ENCODE peak calls at places on chromosomes 12 and 14, in seven cellular contexts. Z is uterus, R is breast epithelium, G is A549, Y is Peyer's patch, S is body of pancreas, V is gastrocnemius medialis. W is an unnamed sample.

GRCh38 chr12:124592481-124593160 is 25.2 kb upstream of the NCOR2 start:
- DNase-seq in Z (no peak), R (no peak), G (no peak), Y (no peak), S (no peak), V (no peak), W (no peak)

GRCh38 chr14:47674148-47674545 is 1.3 kb downstream of the MDGA2 start:
- DNase-seq in Z (no peak), R (no peak), G (no peak), Y (no peak), S (no peak), V (no peak), W (no peak)

GRCh38 chr12:104906695-104907094 is 51.4 kb downstream of the SLC41A2 start:
- DNase-seq in Z (no peak), R (no peak), G (no peak), Y (no peak), S (no peak), V (no peak), W (no peak)

GRCh38 chr12:43147893-43148292 is 404.1 kb downstream of the ADAMTS20 start:
- DNase-seq in Z (no peak), R (no peak), G (no peak), Y (no peak), S (no peak), V (no peak), W (no peak)

GRCh38 chr12:122862872-122863701 is 27.8 kb downstream of the HIP1R start:
- DNase-seq in Z (no peak), R (peak; percentile 85), G (no peak), Y (peak; percentile 89), S (peak; percentile 41), V (no peak), W (peak; percentile 92)

GRCh38 chr14:91261115-91261514 is 16.6 kb upstream of the GPR68 start:
- DNase-seq in Z (no peak), R (no peak), G (no peak), Y (no peak), S (no peak), V (no peak), W (no peak)

GRCh38 chr14:51776102-51776894 is 84.1 kb upstream of the GNG2 start:
- DNase-seq in Z (peak; percentile 75), R (no peak), G (peak; percentile 75), Y (peak; percentile 48), S (peak; percentile 49), V (peak; percentile 12), W (peak; percentile 31)

GRCh38 chr14:89121961-89122675 is 294.9 kb downstream of the FOXN3 start:
- DNase-seq in Z (no peak), R (no peak), G (no peak), Y (no peak), S (no peak), V (no peak), W (no peak)

GRCh38 chr14:93926209-93926872 is 803 bp upstream of the FAM181A start:
- DNase-seq in Z (no peak), R (no peak), G (no peak), Y (no peak), S (no peak), V (no peak), W (no peak)

GRCh38 chr14:57960946-57961792 is 95.3 kb upstream of the SLC35F4 start:
- DNase-seq in Z (no peak), R (no peak), G (no peak), Y (no peak), S (no peak), V (no peak), W (no peak)

GRCh38 chr12:75837700-75838099 is 193.9 kb downstream of the PHLDA1 start:
- DNase-seq in Z (no peak), R (no peak), G (no peak), Y (no peak), S (peak; percentile 31), V (no peak), W (no peak)

DNA sequence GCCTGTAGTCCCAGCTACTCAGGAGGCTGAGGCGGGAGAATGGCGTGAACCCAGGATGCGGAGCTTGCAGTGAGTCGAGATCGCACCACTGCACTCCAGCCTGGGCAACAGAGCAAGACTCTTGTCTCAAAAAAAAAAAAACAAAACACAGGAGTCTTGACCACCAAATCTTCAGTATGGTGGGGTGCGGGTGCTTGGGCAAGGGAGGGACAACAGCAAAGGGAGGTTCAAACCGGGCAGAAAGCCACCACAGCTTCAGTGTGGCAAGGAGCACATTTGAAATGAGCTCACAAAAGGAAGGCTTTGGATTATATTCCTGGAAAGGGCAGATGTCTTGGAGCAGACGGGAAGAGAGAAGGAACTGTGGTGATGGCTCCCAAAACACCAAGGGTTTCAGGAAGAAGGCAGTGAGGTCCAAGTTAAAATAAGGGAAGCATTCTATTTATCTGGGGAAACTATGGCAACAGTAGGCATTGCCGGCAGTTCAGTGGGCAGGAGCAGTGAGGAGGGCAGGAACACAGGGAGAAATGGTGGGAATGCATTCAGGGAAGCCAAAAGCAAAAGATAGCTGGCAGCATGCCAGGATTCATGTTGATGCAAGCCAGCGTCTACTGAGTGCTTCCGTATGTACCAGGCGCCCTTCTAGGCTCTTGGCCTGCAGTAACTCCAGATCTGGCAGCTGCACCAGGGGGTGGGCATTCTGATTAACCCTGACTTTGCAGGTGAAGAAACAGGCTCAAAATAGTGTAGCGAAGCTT is 51.0 kb upstream of the SRSF5 start:
- DNase-seq in Z (peak; percentile 67), R (peak; percentile 69), G (no peak), Y (no peak), S (peak; percentile 53), V (no peak), W (no peak)
- TF ChIP-seq POLR2A in Z (no peak), R (no peak), G (no peak), Y (no peak), S (no peak), V (no peak), W (no peak)

DNA sequence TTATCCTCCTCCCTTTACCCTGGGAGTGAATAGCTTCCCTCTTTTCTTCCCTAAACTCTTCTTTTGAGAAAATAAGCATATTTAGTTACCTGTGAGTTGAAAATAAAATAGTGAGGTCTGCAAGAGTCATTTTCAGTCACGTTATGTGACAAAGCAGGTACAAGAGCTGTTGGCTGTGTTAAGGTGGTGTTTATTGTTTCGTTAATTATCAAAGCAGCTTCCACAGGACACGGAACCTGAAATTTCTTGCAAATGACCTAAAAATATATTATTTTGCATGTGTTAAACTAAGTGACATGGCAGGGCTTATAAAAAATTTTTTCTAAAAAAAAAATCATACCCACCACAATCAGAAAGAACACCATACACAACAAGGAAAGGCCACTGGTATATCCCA is 8.3 kb downstream of the SLC38A2 start:
- DNase-seq in Z (no peak), R (no peak), G (no peak), Y (no peak), S (no peak), V (no peak), W (no peak)
- H3K27ac ChIP-seq in Z (no peak overlapping the region), R (peak overlapping the region; percentile 19), G (no peak overlapping the region), Y (no peak overlapping the region), S (peak overlapping the region; percentile 96), V (peak overlapping the region; percentile 93), W (peak overlapping the region; percentile 6)

DNA sequence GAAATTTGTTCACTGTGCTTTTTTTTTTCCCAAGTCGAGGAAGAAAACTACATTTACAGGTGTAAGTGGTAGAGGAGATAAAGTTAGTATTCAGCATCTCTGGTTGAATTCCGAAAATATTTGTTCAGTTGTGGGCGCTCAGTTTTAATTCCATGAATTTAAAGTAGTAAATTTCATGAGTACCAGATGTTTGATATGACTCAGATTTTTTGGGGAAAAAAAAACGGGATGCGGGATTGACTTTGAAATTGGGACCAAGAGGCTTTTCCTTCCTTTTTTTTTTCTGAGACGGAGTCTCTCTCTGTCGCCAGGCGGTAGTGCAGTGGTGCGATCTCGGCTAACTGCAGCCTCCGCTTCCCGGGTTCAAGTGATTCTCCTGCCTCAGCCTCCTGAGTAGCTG is 1.6 kb downstream of the TULP3 start:
- DNase-seq in Z (no peak), R (no peak), G (no peak), Y (no peak), S (no peak), V (no peak), W (no peak)
- H3K4me3 ChIP-seq in Z (no peak overlapping the region), R (peak overlapping the region; percentile 95), G (no peak overlapping the region), Y (no peak overlapping the region), S (no peak overlapping the region), V (peak overlapping the region; percentile 96), W (no peak overlapping the region)

GRCh38 chr12:34394211-34395055 is 372.1 kb downstream of the ALG10 start:
- DNase-seq in Z (no peak), R (peak; percentile 45), G (no peak), Y (peak; percentile 8), S (peak; percentile 1), V (peak; percentile 0), W (peak; percentile 35)

GRCh38 chr12:34391771-34392581 is 369.7 kb downstream of the ALG10 start:
- DNase-seq in Z (no peak), R (peak; percentile 35), G (no peak), Y (peak; percentile 24), S (no peak), V (no peak), W (peak; percentile 27)

GRCh38 chr12:34393821-34394150 is 371.5 kb downstream of the ALG10 start:
- DNase-seq in Z (no peak), R (peak; percentile 19), G (no peak), Y (peak; percentile 27), S (no peak), V (no peak), W (no peak)

GRCh38 chr12:34392741-34393085 is 370.4 kb downstream of the ALG10 start:
- DNase-seq in Z (no peak), R (peak; percentile 35), G (no peak), Y (peak; percentile 15), S (no peak), V (peak; percentile 1), W (no peak)

DNA sequence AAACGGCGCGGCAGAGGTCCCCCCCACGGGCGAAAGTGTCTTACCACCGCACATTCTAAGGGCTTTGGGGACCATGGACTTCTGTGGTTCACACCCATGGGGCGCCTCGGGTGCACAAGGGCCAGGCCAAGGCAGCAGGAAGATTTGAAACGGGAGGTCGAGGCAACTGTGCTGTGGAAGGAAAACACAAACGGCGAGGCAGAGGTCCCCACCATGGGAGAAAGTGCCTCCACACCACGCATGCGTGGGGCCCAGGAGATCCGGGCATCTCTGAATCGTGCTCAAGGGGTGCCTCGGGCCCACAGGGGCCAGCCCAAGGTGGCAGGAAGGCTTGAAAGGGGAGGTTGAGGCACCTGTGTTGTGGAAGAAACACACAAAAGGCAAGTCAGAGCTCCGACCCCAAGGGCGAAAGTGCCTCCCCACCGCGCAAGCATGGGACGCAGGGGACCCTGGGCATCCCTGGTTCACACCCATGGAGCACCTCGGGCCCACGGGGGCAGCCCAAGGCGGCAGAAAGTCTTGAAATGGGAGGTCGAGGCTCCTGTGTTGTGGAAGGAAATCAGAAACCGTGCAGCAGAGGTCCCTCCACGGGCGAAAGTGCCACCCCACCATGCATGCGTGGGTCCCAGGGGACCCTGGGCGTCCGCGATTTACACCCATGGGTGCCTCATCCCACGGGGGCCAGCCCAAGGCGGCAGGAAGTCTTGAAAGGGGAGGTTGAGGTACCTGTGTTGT is 371.0 kb downstream of the ALG10 start:
- DNase-seq in Z (no peak), R (no peak), G (no peak), Y (peak; percentile 34), S (no peak), V (no peak), W (peak; percentile 37)
- TF ChIP-seq POLR2A in Z (no peak), R (no peak), G (no peak), Y (no peak), S (no peak), V (no peak), W (no peak)

W was measured in right lobe of liver.